ENCODE peak calls at places on chromosomes 11 and 22, in five cellular contexts. A is SJCRH30; C is testis; T is lower leg skin; E is CD4-positive, CD25-positive, alpha-beta regulatory T cell. G is an unnamed sample.

GRCh38 chr22:25563757-25564319 is 637 bp upstream of the GRK3 start:
- DNase-seq in E (peak), T (no peak), C (peak), A (peak), G (no peak)

GRCh38 chr22:22552630-22553029 is 6.4 kb downstream of the PRAME start:
- DNase-seq in E (no peak), C (no peak), A (peak), T (no peak), G (no peak)

GRCh38 chr11:21640491-21640890 is 552.4 kb upstream of the ANO5 start:
- DNase-seq in E (no peak), A (no peak), T (no peak), C (no peak), G (no peak)

GRCh38 chr11:76391039-76391438 is 9.9 kb downstream of the GVQW3 start:
- DNase-seq in C (no peak), A (peak), T (no peak), E (no peak), G (no peak)

GRCh38 chr11:76201056-76201455 is 5.2 kb downstream of the WNT11 start:
- DNase-seq in E (no peak), T (no peak), C (no peak), A (no peak), G (no peak)

GRCh38 chr22:33380789-33381530 is 322.8 kb upstream of the SYN3 start:
- DNase-seq in C (no peak), A (peak), E (no peak), T (no peak), G (peak)

GRCh38 chr11:118438314-118438931 is 2.1 kb downstream of the KMT2A start:
- DNase-seq in E (peak), A (peak), C (peak), T (peak), G (peak)

GRCh38 chr11:23192256-23192655 is 332.0 kb upstream of the CCDC179 start:
- DNase-seq in A (no peak), C (no peak), T (no peak), E (no peak), G (peak)

GRCh38 chr11:120130176-120130980 is 7.5 kb downstream of the TRIM29 start:
- DNase-seq in A (no peak), C (no peak), E (no peak), T (peak), G (no peak)

GRCh38 chr11:62709262-62710000 is 2.0 kb downstream of the GNG3 start:
- DNase-seq in E (peak), T (peak), A (peak), C (peak), G (peak)

GRCh38 chr11:65417221-65417701 is 5.3 kb upstream of the NEAT1 start:
- DNase-seq in T (peak), E (peak), C (peak), A (no peak), G (peak)

GRCh38 chr11:129280027-129280811 is 88.1 kb upstream of the ARHGAP32 start:
- DNase-seq in C (no peak), T (no peak), E (peak), A (no peak), G (peak)

GRCh38 chr22:46102752-46103151 is 47.6 kb upstream of the PPARA start:
- DNase-seq in E (no peak), A (no peak), C (no peak), T (no peak), G (no peak)

GRCh38 chr11:66327171-66328035 is 8.8 kb downstream of the RIN1 start:
- DNase-seq in E (no peak), C (no peak), A (no peak), T (peak), G (peak)

DNA sequence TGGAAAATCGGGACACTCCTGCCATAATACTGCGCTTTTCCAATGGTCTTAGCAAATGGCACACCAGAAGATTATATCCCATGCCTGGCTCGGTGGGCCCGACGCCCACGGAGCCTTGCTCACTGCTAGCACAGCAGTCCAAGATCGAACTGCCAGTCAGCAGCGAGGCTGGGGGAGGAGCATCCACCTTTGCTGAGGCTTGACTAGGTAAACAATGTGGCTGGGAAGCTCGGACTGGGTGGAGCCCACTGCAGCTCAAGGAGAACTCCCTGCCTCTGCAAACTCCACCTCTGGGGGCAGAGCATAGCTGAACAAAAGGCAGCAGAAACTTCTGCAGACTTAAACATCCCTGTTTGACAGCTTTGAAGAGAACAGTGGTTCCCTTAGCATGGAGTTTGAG is 15.6 kb downstream of the PTH start:
- DNase-seq in E (no peak), C (no peak), T (no peak), A (no peak), G (no peak)
- H3K4me3 ChIP-seq in E (no peak), C (no peak), T (no peak), A (no peak), G (no peak)

DNA sequence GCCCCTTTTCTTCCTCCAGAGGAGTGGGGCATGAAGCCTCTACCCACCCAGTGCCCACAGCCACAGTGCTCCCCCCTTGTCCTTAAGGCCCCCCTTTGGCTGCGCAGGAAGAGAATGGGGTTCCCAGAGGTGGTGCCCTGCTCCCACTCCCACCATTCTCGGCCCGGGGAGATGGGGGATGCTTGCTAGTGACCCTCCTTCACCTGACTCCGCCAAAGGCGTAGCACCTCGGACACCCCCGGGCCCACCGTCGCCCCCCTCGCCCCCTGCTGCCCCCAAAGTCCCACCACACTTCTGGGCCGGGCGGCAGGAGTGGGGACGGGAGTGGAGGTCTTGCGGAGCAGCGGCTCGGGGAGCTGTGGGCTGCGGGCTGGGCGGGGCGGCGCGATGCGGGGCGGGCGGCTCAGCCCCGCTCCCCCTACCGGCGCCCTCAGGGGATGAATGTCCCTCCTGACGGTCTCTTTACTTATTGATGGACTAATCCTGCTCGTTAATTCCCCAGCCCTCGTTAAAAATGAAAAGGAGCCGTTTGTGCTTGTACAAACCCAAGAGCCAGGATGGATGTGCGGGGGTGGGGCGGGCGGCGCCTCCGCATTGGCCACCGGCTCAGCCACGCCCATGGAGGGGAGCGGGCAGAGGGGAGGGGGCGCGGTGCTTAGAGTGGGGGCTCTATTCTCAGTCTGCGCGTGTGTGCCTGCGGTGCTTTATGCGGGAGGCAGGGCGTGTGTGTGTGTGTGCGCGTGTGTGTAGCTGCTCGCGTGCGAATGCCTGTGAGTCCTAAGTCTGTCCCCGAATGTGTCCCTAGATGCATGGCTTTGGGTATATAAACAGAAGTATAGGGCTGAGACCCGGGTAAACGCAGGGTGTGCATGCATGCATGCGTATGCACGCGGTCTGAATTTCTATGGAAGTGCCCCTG is 25.6 kb downstream of the SYT7 start:
- DNase-seq in E (no peak), A (no peak), C (peak), T (no peak), G (no peak)
- H3K4me3 ChIP-seq in E (no peak), A (no peak), C (peak), T (no peak), G (no peak)

GRCh38 chr11:7749456-7749855 is 43.2 kb upstream of the OVCH2 start:
- DNase-seq in E (no peak), T (no peak), C (no peak), A (no peak), G (no peak)
- H3K4me3 ChIP-seq in E (no peak), T (no peak), C (no peak), A (no peak), G (no peak)

GRCh38 chr22:41561788-41562187 is 978 bp downstream of the CSDC2 start:
- DNase-seq in E (no peak), T (no peak), C (peak), A (no peak), G (no peak)
- H3K4me3 ChIP-seq in E (no peak), T (no peak), C (no peak), A (peak), G (peak)

DNA sequence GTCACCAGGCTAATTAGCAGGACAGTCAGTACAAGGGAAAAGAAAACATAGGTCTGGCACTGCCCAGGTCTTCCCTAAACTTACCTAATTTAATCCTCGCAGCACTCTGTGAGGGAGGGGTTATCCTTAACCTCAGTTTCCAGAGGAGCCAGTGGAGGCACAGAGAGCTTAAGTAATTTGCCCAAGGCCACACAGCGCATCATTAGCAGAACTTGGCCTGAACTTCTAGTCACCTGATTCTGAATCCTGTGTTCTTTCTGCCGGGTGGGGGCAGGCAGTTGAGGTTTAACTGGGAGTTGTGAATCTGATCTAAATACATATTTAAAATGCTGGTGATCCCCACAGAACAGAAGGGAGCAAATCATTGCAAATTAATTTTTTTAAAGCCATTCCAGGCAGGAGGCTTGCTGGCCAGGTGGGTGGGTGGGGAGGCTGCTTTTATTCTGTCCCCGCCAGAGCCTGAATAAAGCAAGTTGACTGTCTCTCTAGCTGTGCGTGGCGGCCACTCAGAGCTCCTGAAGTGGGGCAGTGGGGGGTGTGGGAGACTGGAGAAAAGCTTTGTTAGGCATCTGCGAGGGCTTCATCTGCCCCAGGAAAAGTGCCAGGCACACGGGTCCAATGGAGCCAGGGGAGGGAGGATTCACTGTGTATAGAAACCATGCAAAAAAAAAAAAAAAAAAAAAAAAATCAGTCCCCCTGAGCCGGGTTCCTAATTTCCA is 66.1 kb downstream of the NFAM1 start:
- DNase-seq in E (no peak), C (peak), A (no peak), T (no peak), G (no peak)
- H3K4me3 ChIP-seq in E (no peak), C (no peak), A (no peak), T (no peak), G (no peak)

GRCh38 chr22:23838686-23839468 is at the start of gene DERL3:
- DNase-seq in C (peak), T (peak), E (peak), A (no peak), G (peak)

GRCh38 chr22:23836281-23836680 is 2.5 kb downstream of the DERL3 start:
- DNase-seq in T (no peak), E (no peak), A (no peak), C (no peak), G (no peak)

GRCh38 chr22:23837496-23837859 is 1.3 kb downstream of the DERL3 start:
- DNase-seq in E (no peak), C (no peak), A (no peak), T (no peak), G (no peak)

GRCh38 chr22:23836692-23837495 is 1.9 kb downstream of the DERL3 start:
- DNase-seq in T (no peak), E (no peak), C (no peak), A (no peak), G (no peak)

GRCh38 chr22:23837911-23838685 is 708 bp downstream of the DERL3 start:
- DNase-seq in E (peak), A (no peak), C (no peak), T (no peak), G (no peak)
- H3K4me3 ChIP-seq in E (peak), A (no peak), C (peak), T (no peak), G (no peak)

DNA sequence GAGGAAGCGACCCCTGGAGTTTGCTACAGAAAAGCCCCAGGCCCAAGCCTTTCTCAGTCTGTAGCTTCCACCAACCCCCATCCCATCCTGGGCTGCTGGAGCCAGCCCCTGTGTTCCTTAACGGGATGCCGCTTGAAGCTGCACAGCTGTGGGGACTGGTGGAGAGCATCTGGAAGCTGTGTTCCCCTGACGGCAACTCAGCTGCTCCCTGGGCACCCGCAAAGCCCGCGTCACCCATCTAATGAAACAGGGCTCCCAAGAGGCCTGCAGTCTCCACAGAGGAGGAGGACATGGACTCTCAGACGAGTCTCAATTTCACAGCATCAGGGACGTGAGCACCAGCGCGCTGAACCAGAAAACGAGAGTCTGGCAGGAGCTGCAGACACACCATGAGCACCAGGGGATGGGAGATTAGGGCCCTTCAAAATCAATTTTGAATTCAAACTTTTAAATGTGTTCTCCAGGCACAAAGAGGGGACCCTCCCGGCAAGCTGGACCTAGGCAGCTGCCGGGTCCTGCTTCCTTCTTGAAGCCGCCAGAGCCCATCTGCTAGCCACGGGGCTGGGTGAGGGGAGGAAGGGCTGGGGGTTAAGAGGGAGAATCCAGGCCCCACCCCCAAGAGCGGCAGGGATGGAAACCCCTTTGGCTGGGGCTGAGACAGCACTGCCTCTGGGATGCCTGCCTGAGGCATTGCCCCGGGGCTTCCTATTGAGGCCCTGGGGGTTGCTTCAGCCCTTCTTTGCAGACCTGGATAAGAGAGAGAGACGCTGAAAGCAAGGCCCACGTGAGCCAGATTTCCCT is 21.0 kb downstream of the LMO1 start:
- DNase-seq in C (no peak), A (no peak), T (no peak), E (no peak), G (no peak)
- H3K4me3 ChIP-seq in C (no peak), A (no peak), T (no peak), E (no peak), G (no peak)

G was measured in AG10803.